ENCODE peak calls at places on chromosomes 3 and 15, in four cellular contexts. T, E, R and X are unnamed samples. For H3K4me1, the result is how much of the 10 kb centered on the place peaks cover.

GRCh38 chr3:34106879-34107278 is 308.4 kb downstream of the PDCD6IP start:
- DNase-seq in R (peak), E (peak), T (no peak), X (no peak)

GRCh38 chr3:48847053-48847585 is 555 bp downstream of the PRKAR2A start:
- DNase-seq in R (no peak), T (peak), E (peak), X (peak)

GRCh38 chr15:31384568-31384967 is 57.9 kb downstream of the KLF13 start:
- DNase-seq in R (no peak), T (no peak), E (no peak), X (no peak)

GRCh38 chr3:24192004-24192403 is 246.9 kb downstream of the NR1D2 start:
- DNase-seq in T (no peak), R (no peak), E (no peak), X (no peak)

GRCh38 chr15:57718309-57718708 is 11.8 kb downstream of the POLR2M start:
- DNase-seq in R (no peak), T (no peak), E (no peak), X (no peak)

GRCh38 chr3:192331749-192332385 is 395.5 kb downstream of the FGF12 start:
- DNase-seq in T (no peak), E (no peak), R (no peak), X (no peak)

GRCh38 chr15:92869263-92869940 is 30.7 kb upstream of the CHD2 start:
- DNase-seq in E (no peak), T (peak), R (no peak), X (peak)

GRCh38 chr15:66835558-66835878 is 133.5 kb downstream of the SMAD6 start:
- DNase-seq in E (no peak), R (peak), T (no peak), X (peak)

GRCh38 chr3:47428585-47429145 is 47.1 kb downstream of the SCAP start:
- DNase-seq in E (peak), T (no peak), R (no peak), X (no peak)

GRCh38 chr3:194587438-194587931 is 45.7 kb downstream of the TMEM44 start:
- DNase-seq in R (no peak), E (no peak), T (no peak), X (peak)

GRCh38 chr15:81484076-81484475 is 110.1 kb upstream of the TMC3 start:
- DNase-seq in T (no peak), E (no peak), R (no peak), X (no peak)

GRCh38 chr15:90558182-90558581 is 28.5 kb downstream of the CRTC3 start:
- DNase-seq in E (peak), R (no peak), T (peak), X (no peak)

GRCh38 chr3:194139085-194139976 is 3.4 kb downstream of the HES1 start:
- DNase-seq in E (peak), T (peak), R (no peak), X (peak)

GRCh38 chr3:46184469-46184868 is 23.6 kb downstream of the CCR1 start:
- DNase-seq in E (no peak), R (no peak), T (no peak), X (peak)

GRCh38 chr15:39588531-39589192 is 7.8 kb downstream of the THBS1 start:
- DNase-seq in T (no peak), R (no peak), E (no peak), X (peak)

DNA sequence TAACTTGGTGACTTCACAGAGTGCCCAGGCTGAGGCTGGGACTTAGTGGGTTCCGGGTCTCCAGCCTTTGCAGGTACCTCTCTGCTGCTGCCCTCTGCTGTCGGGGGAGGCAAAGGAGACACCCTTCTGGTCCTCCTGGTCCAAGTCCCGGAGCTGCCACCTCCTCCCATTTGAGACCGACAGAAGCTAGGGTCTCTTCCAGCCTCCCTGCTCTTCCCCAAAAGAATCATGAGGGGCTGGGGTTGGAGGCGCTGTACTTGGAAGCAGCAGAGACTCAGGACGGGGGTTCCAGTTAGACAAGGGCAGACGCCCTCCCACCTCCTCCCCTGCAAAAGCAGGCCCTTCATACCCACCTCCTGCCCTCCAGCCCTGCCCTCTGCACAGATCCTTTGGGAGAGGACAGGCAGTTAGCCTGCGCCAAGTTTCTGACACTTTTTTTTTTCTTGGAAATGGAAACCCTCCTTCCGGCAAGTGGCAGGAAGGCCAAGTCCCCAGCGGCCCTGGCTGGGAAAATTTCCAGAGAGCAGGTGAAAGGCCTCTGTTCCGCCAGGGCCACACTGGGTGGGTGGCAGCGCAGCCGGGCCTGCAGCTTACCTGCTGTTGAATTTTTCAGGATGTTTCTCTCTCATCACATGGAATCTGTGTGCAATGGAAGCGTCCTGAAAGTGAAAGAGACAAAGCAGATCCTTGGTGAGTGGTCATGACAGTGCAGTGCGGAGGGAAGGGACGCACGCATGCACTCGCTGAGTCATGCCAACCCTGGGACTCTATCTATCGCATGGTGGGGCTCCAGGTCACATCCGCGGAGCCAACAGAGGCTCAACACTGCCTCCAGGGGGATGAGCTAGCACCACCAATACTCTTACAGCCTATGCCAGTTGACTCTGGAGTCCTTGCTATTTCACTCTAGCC is 119.9 kb downstream of the DGKG start:
- DNase-seq in E (peak), R (no peak), T (peak), X (peak)
- TF ChIP-seq POLR2A in E (no peak), R (peak), T (peak), X (no peak)

DNA sequence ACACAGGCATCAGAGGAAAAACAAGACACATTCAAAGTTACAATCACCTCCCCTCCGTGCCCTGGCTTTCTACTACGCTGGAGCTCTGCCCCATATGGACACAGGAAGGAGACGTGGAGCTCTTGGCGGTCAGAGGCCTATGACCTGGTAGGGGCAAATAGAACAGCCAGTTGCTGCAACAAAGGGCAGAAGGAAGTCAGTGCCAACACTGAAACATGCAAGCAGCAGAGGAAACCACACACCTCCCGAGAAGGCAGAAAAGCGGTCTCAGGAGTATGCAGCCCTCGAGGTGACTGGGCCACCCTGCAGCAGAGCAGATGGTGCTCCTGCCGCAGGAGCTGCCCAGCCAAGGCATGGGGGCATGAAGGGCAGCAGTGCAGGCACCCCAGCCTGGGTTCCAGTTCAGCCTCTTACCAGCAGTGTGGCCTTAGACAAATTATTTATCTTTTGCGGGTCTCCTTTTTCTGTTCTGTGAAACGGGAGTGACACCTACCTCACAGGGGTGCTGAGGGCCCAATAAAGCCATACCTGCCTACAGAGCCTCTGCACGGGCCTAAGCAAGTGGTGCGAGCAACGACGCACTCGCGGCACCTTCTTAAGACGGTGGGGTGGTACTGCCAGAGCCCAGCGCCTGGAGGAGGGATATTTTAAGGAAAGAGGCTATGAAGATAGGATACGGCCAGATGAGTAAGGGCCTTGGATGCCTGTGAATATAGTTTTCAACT is 8.6 kb downstream of the ZXDC start:
- DNase-seq in R (no peak), E (no peak), T (no peak), X (no peak)
- H3K4me1 ChIP-seq in R (under half), E (under half), T (half or more), X (under half)

DNA sequence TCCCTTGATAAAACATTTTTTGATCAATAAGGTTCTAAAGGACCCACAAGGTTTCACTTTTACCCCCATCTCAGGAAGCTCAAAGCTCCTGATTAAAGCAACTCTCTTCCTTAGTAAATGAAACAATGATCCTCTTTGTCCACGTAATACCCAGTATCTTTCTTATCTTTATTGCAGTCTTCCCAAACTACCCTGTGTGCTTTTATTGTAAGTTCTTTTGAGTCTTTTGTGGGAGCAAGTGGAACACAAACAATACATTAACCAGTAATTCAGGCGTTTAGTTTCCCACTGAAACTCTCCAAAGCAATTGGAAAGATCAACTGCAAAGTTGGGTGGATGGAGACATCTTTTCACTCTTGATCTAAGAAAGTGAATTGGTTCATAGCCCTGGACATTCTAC is 240.0 kb downstream of the ZNF621 start:
- DNase-seq in R (no peak), E (no peak), T (no peak), X (no peak)
- TF ChIP-seq MXI1 in R (no peak), E (no peak), T (no peak), X (no peak)

DNA sequence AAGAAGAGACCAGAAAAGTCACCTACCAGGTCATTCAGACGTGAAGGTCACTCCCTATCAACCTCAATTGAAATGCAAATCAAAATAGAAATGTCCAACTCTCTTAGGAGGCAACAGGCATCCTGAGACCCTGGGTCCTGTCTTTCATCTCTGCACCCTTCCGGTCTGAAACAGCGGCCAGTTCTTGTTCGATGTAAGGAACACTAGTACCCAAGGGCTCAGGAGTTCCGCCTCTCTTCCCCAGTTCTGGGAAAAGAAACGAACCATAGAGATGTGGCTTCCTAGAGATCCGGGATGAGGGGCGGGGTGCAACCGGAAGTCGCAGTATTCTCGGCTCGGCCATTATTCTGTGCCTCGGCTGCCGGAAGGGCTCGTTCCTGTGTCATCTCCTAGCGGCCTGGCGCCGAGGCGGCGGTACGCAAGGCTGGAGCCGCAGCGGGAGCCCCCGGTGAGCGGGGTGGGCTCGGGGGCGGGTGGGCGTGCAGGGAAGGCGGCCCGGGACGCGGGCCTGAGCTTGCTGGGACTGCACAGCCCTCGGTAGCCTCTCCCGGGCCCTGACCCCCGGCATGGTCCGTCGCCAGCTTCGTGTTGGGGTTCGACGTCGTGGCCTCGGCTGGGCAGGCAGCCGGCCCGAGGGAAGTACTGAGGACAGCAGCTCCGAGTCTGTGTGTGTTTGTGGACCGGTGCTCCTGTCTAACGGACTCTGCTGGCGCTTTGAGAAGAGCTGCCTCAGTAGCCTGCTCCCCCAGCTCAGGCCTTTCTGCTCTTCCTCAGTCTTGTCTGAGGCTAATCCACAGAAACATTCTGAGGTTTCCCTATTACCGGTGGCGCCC is at the start of gene ZNF197:
- DNase-seq in R (peak), E (peak), T (peak), X (peak)
- TF ChIP-seq POLR2A in R (peak), E (peak), T (no peak), X (peak)

GRCh38 chr3:131840151-131840797 is 194.5 kb downstream of the CPNE4 start:
- DNase-seq in E (no peak), R (no peak), T (no peak), X (no peak)
- H3K4me1 ChIP-seq in E (under half), R (under half), T (under half), X (under half)

GRCh38 chr15:45892182-45892581 is 257.4 kb downstream of the SQOR start:
- DNase-seq in T (no peak), R (no peak), E (no peak), X (no peak)
- TF ChIP-seq MXI1 in T (no peak), R (no peak), E (no peak), X (no peak)

GRCh38 chr15:76335851-76336253 is 721 bp upstream of the ISL2 start:
- DNase-seq in E (peak), R (no peak), T (no peak), X (no peak)
- TF ChIP-seq POLR2A in E (no peak), R (no peak), T (no peak), X (no peak)

GRCh38 chr3:72488736-72489030 is 359.6 kb downstream of the SHQ1 start:
- DNase-seq in R (no peak), E (no peak), T (no peak), X (peak)
- H3K4me1 ChIP-seq in R (under half), E (under half), T (under half), X (under half)

DNA sequence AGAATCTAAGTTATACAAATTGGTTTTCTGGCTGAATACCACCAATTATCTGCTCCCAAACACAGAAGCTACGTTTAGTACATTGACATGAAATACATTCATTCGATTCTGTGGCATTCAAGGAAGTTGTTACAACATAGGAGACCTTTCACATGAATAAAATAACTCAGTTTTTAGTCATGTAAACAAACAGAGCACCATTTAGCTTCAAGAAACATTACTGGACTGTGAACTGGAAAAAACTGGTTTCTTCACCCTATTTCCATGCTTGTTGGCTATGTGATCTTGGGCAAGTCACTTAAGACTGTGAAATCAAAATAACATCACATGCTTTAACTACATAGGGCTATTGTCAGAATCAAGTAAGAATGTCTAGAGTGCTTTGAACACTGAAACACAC is 46.2 kb downstream of the NRG4 start:
- DNase-seq in E (no peak), T (no peak), R (no peak), X (peak)
- TF ChIP-seq MXI1 in E (no peak), T (no peak), R (no peak), X (no peak)

GRCh38 chr15:74389115-74390048 is 21.9 kb upstream of the CYP11A1 start:
- DNase-seq in T (no peak), R (no peak), E (peak), X (no peak)
- TF ChIP-seq POLR2A in T (no peak), R (no peak), E (no peak), X (no peak)